ENCODE peak calls at places on chromosomes 1 and 21, in eight cellular contexts. V, W, T, F, Y, S, N and A are unnamed samples.

GRCh38 chr1:220742520-220742919 is 5.6 kb upstream of the MTARC2 start:
- DNase-seq in T (no peak), S (no peak), Y (no peak), N (no peak), W (no peak), F (no peak), V (no peak), A (no peak)

GRCh38 chr1:50266509-50266908 is 156.7 kb downstream of the DMRTA2 start:
- DNase-seq in V (no peak), F (no peak), W (no peak), Y (no peak), T (no peak), S (no peak), N (peak; percentile 3), A (no peak)

GRCh38 chr1:193408782-193409293 is 222.4 kb upstream of the B3GALT2 start:
- DNase-seq in Y (peak; percentile 82), F (no peak), W (peak; percentile 96), S (peak; percentile 32), N (no peak), T (peak; percentile 70), V (peak; percentile 72), A (no peak)

GRCh38 chr1:14111121-14111520 is 411.1 kb downstream of the PRDM2 start:
- DNase-seq in T (no peak), V (no peak), W (no peak), Y (no peak), F (no peak), S (no peak), N (no peak), A (no peak)

GRCh38 chr1:217370757-217371156 is 260.1 kb downstream of the GPATCH2 start:
- DNase-seq in S (no peak), W (no peak), F (no peak), V (no peak), T (no peak), Y (no peak), N (no peak), A (no peak)

GRCh38 chr1:205629751-205630150 is 2.1 kb downstream of the ELK4 start:
- DNase-seq in V (no peak), S (no peak), N (no peak), Y (no peak), W (no peak), T (no peak), F (peak; percentile 19), A (no peak)

GRCh38 chr1:116119876-116120275 is 8.7 kb downstream of the MAB21L3 start:
- DNase-seq in N (no peak), S (no peak), T (no peak), V (no peak), W (no peak), Y (no peak), F (no peak), A (no peak)

GRCh38 chr1:108142773-108143394 is 57.3 kb downstream of the SLC25A24 start:
- DNase-seq in T (no peak), Y (no peak), N (no peak), F (no peak), V (no peak), W (no peak), S (no peak), A (no peak)

GRCh38 chr1:174726167-174726879 is 273.4 kb upstream of the CACYBP start:
- DNase-seq in S (peak; percentile 13), T (no peak), Y (no peak), V (peak; percentile 72), W (no peak), N (no peak), F (peak; percentile 60), A (no peak)

DNA sequence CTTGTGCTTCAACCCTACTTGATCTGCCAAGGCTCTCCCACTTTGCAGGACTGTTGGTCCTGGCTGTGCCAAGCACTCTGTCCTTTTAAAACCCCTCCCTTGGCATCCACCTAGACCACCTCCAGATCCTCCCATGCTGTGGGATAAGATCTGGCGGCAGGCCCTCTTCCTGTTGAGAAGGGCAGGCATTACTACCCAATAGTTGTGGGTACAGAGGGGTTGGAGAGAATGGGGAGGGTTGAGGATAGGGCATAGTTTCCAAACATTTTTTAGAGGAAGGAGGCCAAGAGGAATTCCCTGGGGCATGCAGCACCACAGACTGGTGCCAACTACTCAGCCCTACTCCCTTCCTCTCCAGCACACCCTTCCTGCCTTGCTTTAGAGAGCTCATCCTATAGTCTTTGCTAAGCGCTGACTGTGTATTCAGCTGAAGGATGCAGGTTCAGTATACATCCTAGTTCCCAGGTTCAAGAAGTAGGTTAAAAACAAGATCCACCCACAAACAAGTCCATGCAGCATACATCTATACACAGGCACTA is 70.7 kb downstream of the TRABD2B start:
- DNase-seq in N (no peak), T (no peak), W (no peak), S (no peak), V (no peak), F (no peak), Y (no peak), A (no peak)
- H3K27ac ChIP-seq in N (no peak overlapping the region), T (no peak overlapping the region), W (no peak overlapping the region), S (no peak overlapping the region), V (no peak overlapping the region), F (no peak overlapping the region), Y (no peak overlapping the region), A (no peak overlapping the region)

GRCh38 chr1:2945821-2946231 is 75.4 kb upstream of the ACTRT2 start:
- DNase-seq in W (no peak), N (no peak), F (no peak), T (no peak), V (no peak), S (no peak), Y (no peak), A (no peak)
- H3K9me3 ChIP-seq in W (no peaks in the 10 kb centered on the region), N (peaks cover 47% of the 10 kb centered on the region), F (no peaks in the 10 kb centered on the region), T (peaks cover 8% of the 10 kb centered on the region), V (no peaks in the 10 kb centered on the region), S (peaks cover 90% of the 10 kb centered on the region), Y (peaks cover 13% of the 10 kb centered on the region), A (no peaks in the 10 kb centered on the region)

DNA sequence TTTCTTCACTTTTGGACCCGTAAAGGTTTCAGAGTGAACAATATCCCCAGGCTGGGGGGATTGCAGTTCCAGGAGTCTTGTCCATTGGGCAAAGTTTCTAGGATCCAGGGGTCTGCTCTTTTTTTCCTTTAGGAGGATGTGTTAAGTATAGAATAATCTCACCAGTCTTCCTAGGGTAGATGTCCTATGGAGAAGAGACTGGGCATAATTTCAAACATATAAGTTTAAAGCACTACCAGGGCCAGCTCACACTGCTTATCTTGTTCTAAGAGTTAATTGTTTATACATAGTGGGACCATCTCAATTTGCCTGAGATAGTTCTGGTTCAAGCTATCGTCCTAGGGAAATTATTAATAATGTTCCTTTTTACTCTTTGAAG is 1.2 kb downstream of the CHI3L2 start:
- DNase-seq in W (no peak), Y (no peak), N (no peak), T (no peak), V (no peak), F (no peak), S (no peak), A (no peak)
- H3K27ac ChIP-seq in W (no peak overlapping the region), Y (peak overlapping the region; percentile 74), N (no peak overlapping the region), T (no peak overlapping the region), V (no peak overlapping the region), F (peak overlapping the region; percentile 35), S (peak overlapping the region; percentile 67), A (no peak overlapping the region)

GRCh38 chr1:227654858-227655752 is 80.0 kb downstream of the JMJD4 start:
- DNase-seq in T (no peak), F (peak; percentile 10), N (no peak), W (no peak), S (no peak), Y (no peak), V (no peak), A (no peak)
- H3K9me3 ChIP-seq in T (peaks cover 100% of the 10 kb centered on the region), F (peaks cover 93% of the 10 kb centered on the region), N (peaks cover 99% of the 10 kb centered on the region), W (peaks cover 2% of the 10 kb centered on the region), S (peaks cover 16% of the 10 kb centered on the region), Y (peaks cover 100% of the 10 kb centered on the region), V (peaks cover 2% of the 10 kb centered on the region), A (no peaks in the 10 kb centered on the region)

DNA sequence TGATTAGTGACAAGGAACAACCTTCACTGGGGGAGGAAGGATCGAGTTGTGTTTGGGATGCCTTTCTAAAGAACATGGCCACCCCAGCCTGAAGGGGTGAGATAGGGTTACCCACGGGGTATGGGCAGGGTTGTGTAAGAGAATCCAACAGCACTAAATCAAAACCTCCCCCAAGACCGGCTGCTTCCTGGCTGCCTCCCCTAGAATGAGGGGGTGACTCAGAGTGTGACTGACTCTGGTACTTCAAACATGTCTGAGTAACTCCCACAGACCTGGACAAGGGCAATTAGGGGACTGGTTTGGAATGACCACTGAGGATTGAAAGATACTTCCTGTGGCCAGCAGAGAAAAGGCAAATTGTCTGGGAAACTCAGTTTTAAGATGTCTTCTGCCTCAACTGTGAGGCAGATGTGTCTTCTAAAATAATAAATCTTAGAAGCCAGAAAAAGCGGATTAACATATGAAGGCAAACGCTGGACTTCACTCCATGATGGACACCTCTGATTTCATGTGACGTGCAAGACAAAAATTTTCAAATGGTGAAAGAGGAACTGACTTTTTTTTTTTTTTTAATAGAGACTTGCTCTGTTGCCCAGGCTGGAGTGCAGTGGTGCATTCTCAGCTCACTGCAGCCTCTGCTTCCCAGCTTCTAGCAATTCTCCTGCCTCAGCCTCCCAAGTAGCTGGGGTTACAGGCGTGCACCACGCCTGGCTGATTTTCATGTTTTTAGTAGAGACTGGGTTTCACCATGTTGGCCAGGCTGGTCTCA is 6.8 kb upstream of the PTPN14 start:
- DNase-seq in F (no peak), N (no peak), T (no peak), Y (no peak), S (peak; percentile 61), W (peak; percentile 27), V (no peak), A (no peak)
- H3K27ac ChIP-seq in F (no peak overlapping the region), N (no peak overlapping the region), T (no peak overlapping the region), Y (no peak overlapping the region), S (peak overlapping the region; percentile 3), W (no peak overlapping the region), V (no peak overlapping the region), A (no peak overlapping the region)

DNA sequence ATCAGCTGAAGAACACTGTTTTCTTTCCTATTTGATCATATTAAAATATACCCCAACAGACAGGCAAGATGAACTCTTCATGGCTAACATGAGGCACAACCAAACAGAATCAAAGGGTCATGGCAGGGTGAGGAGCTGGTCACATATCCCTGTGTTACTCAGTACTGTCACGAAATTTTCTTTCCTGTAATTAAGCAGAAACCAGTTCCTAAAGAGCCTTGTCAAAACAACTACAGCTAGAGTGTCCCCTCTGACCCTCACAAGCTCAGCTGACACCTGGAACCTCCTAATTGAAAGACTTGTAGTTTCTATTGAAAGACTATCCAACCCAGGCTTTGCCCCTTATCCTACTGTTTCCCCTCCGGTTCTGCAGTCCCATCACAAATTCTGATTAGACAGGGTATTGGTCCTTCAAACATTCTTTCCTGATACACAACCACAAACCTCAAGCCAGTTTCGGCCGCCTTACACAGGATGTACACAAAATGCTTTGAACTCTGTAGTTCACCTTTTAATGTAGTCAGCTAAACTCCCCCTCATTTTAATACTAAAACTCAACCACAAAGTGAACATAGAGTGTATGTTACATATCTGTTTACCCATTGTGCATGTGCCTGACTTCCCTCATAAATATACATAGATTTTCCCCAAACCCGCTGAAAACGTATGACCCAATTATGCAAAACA is 651.9 kb downstream of the MRPL39 start:
- DNase-seq in Y (no peak), N (no peak), T (no peak), W (no peak), F (no peak), S (no peak), V (no peak), A (no peak)
- H3K9me3 ChIP-seq in Y (peaks cover 7% of the 10 kb centered on the region), N (no peaks in the 10 kb centered on the region), T (no peaks in the 10 kb centered on the region), W (no peaks in the 10 kb centered on the region), F (peaks cover 21% of the 10 kb centered on the region), S (no peaks in the 10 kb centered on the region), V (no peaks in the 10 kb centered on the region), A (no peaks in the 10 kb centered on the region)